ENCODE peak calls at places on chromosomes 11 and 22, in six cellular contexts. One of them, this sample, is unnamed.

GRCh38 chr11:129278586-129279319 is 86.6 kb upstream of the ARHGAP32 start:
- DNase-seq in prostate gland: no peak
- DNase-seq in stomach: no peak
- DNase-seq in H1: no peak
- DNase-seq in HCT116: no peak
- DNase-seq in spleen: peak
- DNase-seq in this sample: peak

GRCh38 chr11:119179983-119180382 is 5.3 kb upstream of the NHERF4 start:
- DNase-seq in prostate gland: no peak
- DNase-seq in stomach: no peak
- DNase-seq in H1: no peak
- DNase-seq in HCT116: no peak
- DNase-seq in spleen: no peak
- DNase-seq in this sample: no peak

GRCh38 chr11:38718049-38718448 is 2120.0 kb upstream of the RAG2 start:
- DNase-seq in prostate gland: no peak
- DNase-seq in stomach: no peak
- DNase-seq in H1: no peak
- DNase-seq in HCT116: no peak
- DNase-seq in spleen: no peak
- DNase-seq in this sample: no peak

GRCh38 chr11:118212131-118212725 is 12.6 kb downstream of the JAML start:
- DNase-seq in prostate gland: no peak
- DNase-seq in stomach: peak
- DNase-seq in H1: no peak
- DNase-seq in HCT116: no peak
- DNase-seq in spleen: no peak
- DNase-seq in this sample: no peak

GRCh38 chr22:28953976-28954880 is 70.9 kb downstream of the ZNRF3 start:
- DNase-seq in prostate gland: no peak
- DNase-seq in stomach: no peak
- DNase-seq in H1: no peak
- DNase-seq in HCT116: no peak
- DNase-seq in spleen: no peak
- DNase-seq in this sample: no peak

GRCh38 chr11:94424011-94424410 is 22.8 kb upstream of the GPR83 start:
- DNase-seq in prostate gland: no peak
- DNase-seq in stomach: no peak
- DNase-seq in H1: no peak
- DNase-seq in HCT116: no peak
- DNase-seq in spleen: no peak
- DNase-seq in this sample: no peak

GRCh38 chr11:112967082-112967481 is 5.9 kb downstream of the NCAM1 start:
- DNase-seq in prostate gland: no peak
- DNase-seq in stomach: no peak
- DNase-seq in H1: no peak
- DNase-seq in HCT116: no peak
- DNase-seq in spleen: no peak
- DNase-seq in this sample: no peak

GRCh38 chr11:132792341-132793140 is 739.8 kb downstream of the OPCML start:
- DNase-seq in prostate gland: no peak
- DNase-seq in stomach: no peak
- DNase-seq in H1: no peak
- DNase-seq in HCT116: no peak
- DNase-seq in spleen: no peak
- DNase-seq in this sample: no peak

GRCh38 chr11:73295259-73295995 is 12.6 kb upstream of the ARHGEF17 start:
- DNase-seq in prostate gland: peak
- DNase-seq in stomach: peak
- DNase-seq in H1: no peak
- DNase-seq in HCT116: peak
- DNase-seq in spleen: peak
- DNase-seq in this sample: peak

DNA sequence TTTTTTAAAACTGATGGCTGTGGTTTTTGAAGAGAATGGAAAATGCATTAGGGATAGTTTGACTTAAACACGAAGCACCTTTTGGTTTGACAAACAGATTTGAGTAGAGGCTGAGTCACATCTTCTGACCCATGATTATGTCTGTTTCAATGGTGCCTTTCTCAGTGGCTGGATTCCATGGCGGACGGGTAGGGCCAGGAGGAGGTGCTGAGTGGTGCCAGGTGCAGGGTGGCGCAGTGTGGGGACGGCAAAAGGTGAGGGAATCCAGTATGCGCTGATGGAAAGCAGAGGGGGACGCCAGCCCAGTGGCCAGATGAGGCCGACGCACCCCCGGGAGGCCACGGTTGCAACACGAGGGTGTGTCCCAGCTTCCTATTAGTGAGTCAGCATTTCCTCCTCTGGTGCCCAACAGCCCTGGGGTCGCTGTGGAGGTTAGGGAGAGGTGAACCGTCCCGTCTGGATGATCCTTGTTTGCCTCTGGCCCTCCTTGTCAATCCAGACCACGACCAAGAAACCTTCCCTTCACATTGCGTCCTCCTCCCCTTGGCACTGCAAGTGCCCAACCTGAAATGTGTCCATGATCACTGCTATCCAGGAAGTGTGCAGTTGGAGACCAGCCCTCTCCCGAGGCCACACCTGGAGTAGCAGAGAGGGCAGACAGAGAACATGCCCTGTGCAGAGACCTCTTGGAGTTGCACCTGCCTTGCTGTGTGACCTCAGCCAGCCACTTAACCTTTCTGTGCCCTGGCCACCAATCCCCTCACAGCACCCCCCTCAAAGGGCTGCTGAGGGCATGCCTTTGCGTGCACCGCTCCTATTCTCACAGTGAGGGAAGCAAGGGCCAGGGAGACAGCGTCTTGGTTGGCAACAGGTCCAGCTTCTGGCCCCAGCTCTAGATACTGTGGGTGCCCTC is 32.5 kb upstream of the ATXN10 start:
- DNase-seq in prostate gland: no peak
- DNase-seq in stomach: peak
- DNase-seq in H1: no peak
- DNase-seq in HCT116: peak
- DNase-seq in spleen: no peak
- DNase-seq in this sample: no peak
- TF ChIP-seq POLR2AphosphoS5 in prostate gland: no peak
- TF ChIP-seq POLR2AphosphoS5 in stomach: no peak
- TF ChIP-seq POLR2AphosphoS5 in H1: no peak
- TF ChIP-seq POLR2AphosphoS5 in HCT116: peak
- TF ChIP-seq POLR2AphosphoS5 in spleen: peak
- TF ChIP-seq POLR2AphosphoS5 in this sample: no peak

GRCh38 chr22:50486561-50487289 is at the start of gene MIOX:
- DNase-seq in prostate gland: no peak
- DNase-seq in stomach: no peak
- DNase-seq in H1: no peak
- DNase-seq in HCT116: no peak
- DNase-seq in spleen: no peak
- DNase-seq in this sample: no peak

GRCh38 chr22:50487290-50488005 is 789 bp downstream of the MIOX start:
- DNase-seq in prostate gland: no peak
- DNase-seq in stomach: no peak
- DNase-seq in H1: no peak
- DNase-seq in HCT116: no peak
- DNase-seq in spleen: no peak
- DNase-seq in this sample: no peak

GRCh38 chr22:50483556-50483955 is 2.2 kb downstream of the ADM2 start:
- DNase-seq in prostate gland: no peak
- DNase-seq in stomach: no peak
- DNase-seq in H1: no peak
- DNase-seq in HCT116: no peak
- DNase-seq in spleen: no peak
- DNase-seq in this sample: no peak

GRCh38 chr22:50483977-50484853 is 2.4 kb upstream of the MIOX start:
- DNase-seq in prostate gland: no peak
- DNase-seq in stomach: peak
- DNase-seq in H1: no peak
- DNase-seq in HCT116: no peak
- DNase-seq in spleen: no peak
- DNase-seq in this sample: no peak

GRCh38 chr22:50485221-50486131 is 1.2 kb upstream of the MIOX start:
- DNase-seq in prostate gland: no peak
- DNase-seq in stomach: peak
- DNase-seq in H1: no peak
- DNase-seq in HCT116: no peak
- DNase-seq in spleen: no peak
- DNase-seq in this sample: no peak
- TF ChIP-seq POLR2A in prostate gland: no peak
- TF ChIP-seq POLR2A in stomach: no peak
- TF ChIP-seq POLR2A in H1: no peak
- TF ChIP-seq POLR2A in HCT116: no peak
- TF ChIP-seq POLR2A in spleen: no peak
- TF ChIP-seq POLR2A in this sample: no peak

GRCh38 chr22:38308791-38309498 is 8.3 kb downstream of the CSNK1E start:
- DNase-seq in prostate gland: no peak
- DNase-seq in stomach: no peak
- DNase-seq in H1: no peak
- DNase-seq in HCT116: no peak
- DNase-seq in spleen: peak
- DNase-seq in this sample: no peak

GRCh38 chr22:38310518-38311330 is 6.5 kb downstream of the CSNK1E start:
- DNase-seq in prostate gland: no peak
- DNase-seq in stomach: no peak
- DNase-seq in H1: no peak
- DNase-seq in HCT116: no peak
- DNase-seq in spleen: peak
- DNase-seq in this sample: no peak

GRCh38 chr22:38312261-38312800 is 4.9 kb downstream of the CSNK1E start:
- DNase-seq in prostate gland: peak
- DNase-seq in stomach: no peak
- DNase-seq in H1: no peak
- DNase-seq in HCT116: no peak
- DNase-seq in spleen: no peak
- DNase-seq in this sample: no peak

GRCh38 chr22:38311331-38311635 is 6.0 kb downstream of the CSNK1E start:
- DNase-seq in prostate gland: no peak
- DNase-seq in stomach: no peak
- DNase-seq in H1: no peak
- DNase-seq in HCT116: no peak
- DNase-seq in spleen: no peak
- DNase-seq in this sample: no peak

DNA sequence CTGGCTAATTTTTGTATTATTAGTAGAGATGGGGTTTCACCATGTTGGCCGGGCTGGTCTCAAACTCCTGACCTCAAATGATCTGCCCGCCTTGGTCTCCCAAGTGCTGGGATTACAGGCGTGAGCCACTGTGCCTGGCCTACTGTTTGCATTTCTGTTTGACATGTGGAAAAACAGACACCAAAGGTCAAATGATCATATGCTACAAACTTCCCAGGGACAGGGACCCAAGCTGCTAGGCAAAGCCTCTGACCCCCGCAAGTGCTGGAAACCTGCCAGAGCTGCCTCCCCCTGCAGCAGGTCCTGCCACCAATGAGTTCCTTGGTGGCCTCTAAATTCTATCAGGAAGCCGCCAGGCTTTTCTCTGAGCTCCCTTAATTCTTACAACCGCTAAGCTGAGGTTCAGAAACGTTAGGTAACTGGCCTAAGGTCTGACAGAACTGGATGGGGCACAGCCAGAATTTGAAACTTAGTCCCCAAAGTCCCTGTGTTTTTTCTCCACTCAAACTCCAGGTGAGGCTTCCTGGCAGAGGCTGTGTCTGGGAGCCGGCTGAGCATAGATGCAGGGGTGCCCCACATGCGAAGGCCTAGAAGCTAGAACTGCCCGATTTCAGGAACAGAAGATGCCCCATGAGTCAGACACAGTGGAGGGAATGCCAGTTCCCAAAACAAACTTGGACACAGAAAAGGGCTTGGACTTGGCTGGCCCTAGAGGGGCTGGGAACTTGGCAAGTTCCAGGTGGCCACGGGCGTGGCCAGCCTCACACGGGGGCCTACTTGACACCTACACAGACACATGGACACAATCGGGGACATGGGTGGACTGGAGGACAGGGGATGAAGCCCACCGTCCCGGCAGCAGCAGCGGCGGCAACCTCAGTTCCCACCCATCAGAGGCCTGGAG is 7.4 kb downstream of the CSNK1E start:
- DNase-seq in prostate gland: no peak
- DNase-seq in stomach: no peak
- DNase-seq in H1: no peak
- DNase-seq in HCT116: no peak
- DNase-seq in spleen: peak
- DNase-seq in this sample: no peak
- TF ChIP-seq POLR2AphosphoS5 in prostate gland: no peak
- TF ChIP-seq POLR2AphosphoS5 in stomach: no peak
- TF ChIP-seq POLR2AphosphoS5 in H1: no peak
- TF ChIP-seq POLR2AphosphoS5 in HCT116: no peak
- TF ChIP-seq POLR2AphosphoS5 in spleen: no peak
- TF ChIP-seq POLR2AphosphoS5 in this sample: no peak

GRCh38 chr22:19478086-19478392 is 954 bp downstream of the UFD1 start:
- DNase-seq in prostate gland: no peak
- DNase-seq in stomach: no peak
- DNase-seq in H1: no peak
- DNase-seq in HCT116: no peak
- DNase-seq in spleen: no peak
- DNase-seq in this sample: no peak

GRCh38 chr22:19480173-19480568 is 451 bp downstream of the CDC45 start:
- DNase-seq in prostate gland: no peak
- DNase-seq in stomach: no peak
- DNase-seq in H1: no peak
- DNase-seq in HCT116: no peak
- DNase-seq in spleen: no peak
- DNase-seq in this sample: no peak

GRCh38 chr22:19477321-19478085 is 1.5 kb downstream of the UFD1 start:
- DNase-seq in prostate gland: no peak
- DNase-seq in stomach: no peak
- DNase-seq in H1: no peak
- DNase-seq in HCT116: no peak
- DNase-seq in spleen: no peak
- DNase-seq in this sample: no peak

GRCh38 chr22:19479358-19480172 is at the start of gene CDC45:
- DNase-seq in prostate gland: peak
- DNase-seq in stomach: peak
- DNase-seq in H1: peak
- DNase-seq in HCT116: peak
- DNase-seq in spleen: peak
- DNase-seq in this sample: peak

DNA sequence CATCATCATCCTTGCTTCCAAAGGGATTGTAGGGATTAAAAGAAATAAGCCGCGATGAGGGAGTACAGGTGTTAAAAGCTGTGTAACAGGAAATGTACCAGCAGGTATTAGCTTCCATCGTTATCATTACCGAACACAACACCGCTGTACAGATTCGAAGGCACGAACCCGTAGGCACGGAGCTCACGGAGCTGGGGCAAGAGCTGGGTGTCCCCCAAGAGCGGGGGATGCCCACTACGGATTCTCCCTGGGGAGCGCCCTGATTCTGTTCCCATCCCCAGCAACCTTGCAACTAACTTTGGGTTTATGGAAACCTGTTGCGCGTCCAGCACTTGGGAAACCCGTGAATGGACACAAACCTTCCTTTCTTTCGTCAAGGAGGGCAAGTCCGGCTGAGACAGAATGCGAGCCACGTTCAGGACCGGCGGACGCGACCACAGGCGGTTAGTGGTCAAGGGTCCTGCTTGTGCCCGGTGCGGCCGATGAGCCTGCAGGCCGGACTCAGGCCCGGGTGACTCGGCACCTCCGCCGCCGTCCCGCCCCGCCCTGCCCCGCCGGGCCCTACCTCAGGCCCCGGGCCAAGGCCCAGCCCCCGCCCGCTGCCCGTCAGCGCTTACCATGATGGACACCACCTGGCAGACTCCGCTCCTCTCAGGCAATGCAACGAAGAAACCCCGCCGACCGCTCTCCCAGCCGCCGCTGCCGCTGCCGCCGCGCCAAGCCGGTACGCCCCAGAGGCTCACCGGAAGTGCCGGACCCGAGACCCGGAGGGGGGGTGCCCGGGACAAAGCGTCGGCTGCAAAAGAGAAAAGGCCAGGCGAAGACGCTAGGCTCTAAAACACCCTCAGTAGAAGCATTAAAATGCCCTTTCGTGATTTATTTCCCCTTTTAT is at the start of gene UFD1:
- DNase-seq in prostate gland: peak
- DNase-seq in stomach: peak
- DNase-seq in H1: no peak
- DNase-seq in HCT116: no peak
- DNase-seq in spleen: peak
- DNase-seq in this sample: peak
- TF ChIP-seq POLR2A in prostate gland: no peak
- TF ChIP-seq POLR2A in stomach: no peak
- TF ChIP-seq POLR2A in H1: peak
- TF ChIP-seq POLR2A in HCT116: no peak
- TF ChIP-seq POLR2A in spleen: no peak
- TF ChIP-seq POLR2A in this sample: peak

This sample was measured in GM12891.